ENCODE peak calls at places on chromosomes 11 and 22, in ten cellular contexts. Y is transverse colon, X is suprapubic skin, P is HCT116, O is prostate gland, U is sigmoid colon, I is H1, J is K562, S is upper lobe of left lung, B is esophagus muscularis mucosa. K is an unnamed sample.

GRCh38 chr22:46969961-46970360 is 207.5 kb downstream of the TBC1D22A start:
- DNase-seq in Y (no peak), X (no peak), P (no peak), O (no peak), U (peak; percentile 45), I (no peak), J (no peak), S (no peak), B (no peak), K (no peak)

GRCh38 chr11:57321388-57321995 is 3.3 kb downstream of the TNKS1BP1 start:
- DNase-seq in Y (no peak), X (peak; percentile 79), P (no peak), O (peak; percentile 40), U (peak; percentile 69), I (no peak), J (peak; percentile 51), S (no peak), B (no peak), K (no peak)

GRCh38 chr11:125165664-125166346 is 1.3 kb downstream of the PKNOX2 start:
- DNase-seq in Y (no peak), X (no peak), P (no peak), O (no peak), U (peak; percentile 65), I (no peak), J (no peak), S (no peak), B (no peak), K (no peak)

GRCh38 chr11:102323542-102324261 is 6.4 kb downstream of the BIRC3 start:
- DNase-seq in Y (no peak), X (no peak), P (no peak), O (no peak), U (no peak), I (no peak), J (no peak), S (no peak), B (no peak), K (no peak)

GRCh38 chr11:109668973-109669634 is 247.1 kb downstream of the C11orf87 start:
- DNase-seq in Y (no peak), X (no peak), P (no peak), O (no peak), U (no peak), I (no peak), J (no peak), S (peak; percentile 65), B (no peak), K (no peak)

GRCh38 chr11:108743851-108744250 is 79.0 kb downstream of the DDX10 start:
- DNase-seq in Y (no peak), X (no peak), P (no peak), O (no peak), U (no peak), I (no peak), J (no peak), S (no peak), B (no peak), K (no peak)

GRCh38 chr11:31804439-31805036 is 6.6 kb downstream of the PAX6 start:
- DNase-seq in Y (no peak), X (no peak), P (no peak), O (no peak), U (no peak), I (peak; percentile 74), J (no peak), S (no peak), B (peak; percentile 79), K (no peak)

GRCh38 chr11:10004526-10005113 is 289.4 kb downstream of the SBF2 start:
- DNase-seq in Y (no peak), X (no peak), P (no peak), O (no peak), U (no peak), I (no peak), J (no peak), S (no peak), B (no peak), K (no peak)

DNA sequence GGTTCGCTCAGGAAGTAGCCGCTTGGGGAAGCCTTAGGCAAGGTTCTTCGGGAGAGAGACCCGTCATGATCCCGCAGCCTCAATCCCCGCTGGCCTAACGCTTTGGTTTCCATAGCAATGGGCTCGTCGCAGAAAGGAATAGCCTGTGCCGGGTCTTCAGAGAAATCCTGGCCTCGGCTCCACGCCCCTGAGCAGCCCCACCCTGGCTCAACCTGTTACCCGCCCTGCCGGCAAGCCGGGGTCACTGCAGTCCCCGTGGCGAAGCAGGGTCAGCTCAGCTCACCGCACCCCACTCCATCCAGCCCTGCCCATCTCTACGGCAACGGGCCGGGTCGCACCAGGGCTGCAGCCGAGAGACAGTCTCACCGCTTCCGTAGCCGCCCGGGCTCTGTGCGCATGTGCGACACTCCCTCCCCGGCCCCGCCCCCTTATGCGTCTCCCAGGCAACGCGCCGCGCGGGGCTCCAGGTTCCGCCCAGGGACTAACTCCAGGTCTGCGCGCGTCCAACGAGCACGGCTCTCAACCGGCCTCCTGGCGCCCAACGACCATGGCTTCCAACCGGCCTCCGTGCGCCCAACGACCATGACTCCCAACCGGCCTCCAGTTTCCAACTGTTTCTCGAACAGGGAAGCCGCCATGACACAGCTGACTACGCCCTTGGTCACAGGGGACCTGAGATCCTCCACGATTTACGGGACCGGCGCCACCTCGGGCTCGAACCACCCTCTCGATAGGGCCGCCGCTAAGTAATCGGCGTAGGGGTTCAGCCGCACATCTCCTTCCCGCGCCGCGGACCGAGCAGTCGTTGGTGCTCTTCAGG is at the start of gene DUSP18:
- DNase-seq in Y (peak; percentile 98), X (peak; percentile 96), P (peak; percentile 81), O (peak; percentile 92), U (peak; percentile 96), I (peak; percentile 100), J (peak; percentile 95), S (peak; percentile 97), B (peak; percentile 98), K (peak; percentile 99)
- TF ChIP-seq POLR2AphosphoS5 in Y (peak; percentile 83), X (no peak), P (peak; percentile 88), O (peak; percentile 92), U (peak; percentile 82), I (peak; percentile 65), J (no peak), S (peak; percentile 83), B (peak; percentile 79), K (no peak)

GRCh38 chr22:20118572-20119020 is 1.6 kb upstream of the TRMT2A start:
- DNase-seq in Y (no peak), X (no peak), P (no peak), O (no peak), U (no peak), I (no peak), J (peak; percentile 83), S (no peak), B (no peak), K (no peak)

GRCh38 chr22:20115691-20116375 is at the start of gene RANBP1:
- DNase-seq in Y (no peak), X (no peak), P (no peak), O (no peak), U (no peak), I (no peak), J (peak; percentile 78), S (no peak), B (no peak), K (no peak)

GRCh38 chr22:20117656-20118571 is 888 bp upstream of the TRMT2A start:
- DNase-seq in Y (peak; percentile 30), X (no peak), P (no peak), O (no peak), U (no peak), I (no peak), J (peak; percentile 97), S (no peak), B (no peak), K (peak; percentile 56)

GRCh38 chr22:20116376-20116950 is 559 bp downstream of the RANBP1 start:
- DNase-seq in Y (no peak), X (no peak), P (no peak), O (no peak), U (peak; percentile 73), I (no peak), J (peak; percentile 99), S (no peak), B (no peak), K (no peak)

DNA sequence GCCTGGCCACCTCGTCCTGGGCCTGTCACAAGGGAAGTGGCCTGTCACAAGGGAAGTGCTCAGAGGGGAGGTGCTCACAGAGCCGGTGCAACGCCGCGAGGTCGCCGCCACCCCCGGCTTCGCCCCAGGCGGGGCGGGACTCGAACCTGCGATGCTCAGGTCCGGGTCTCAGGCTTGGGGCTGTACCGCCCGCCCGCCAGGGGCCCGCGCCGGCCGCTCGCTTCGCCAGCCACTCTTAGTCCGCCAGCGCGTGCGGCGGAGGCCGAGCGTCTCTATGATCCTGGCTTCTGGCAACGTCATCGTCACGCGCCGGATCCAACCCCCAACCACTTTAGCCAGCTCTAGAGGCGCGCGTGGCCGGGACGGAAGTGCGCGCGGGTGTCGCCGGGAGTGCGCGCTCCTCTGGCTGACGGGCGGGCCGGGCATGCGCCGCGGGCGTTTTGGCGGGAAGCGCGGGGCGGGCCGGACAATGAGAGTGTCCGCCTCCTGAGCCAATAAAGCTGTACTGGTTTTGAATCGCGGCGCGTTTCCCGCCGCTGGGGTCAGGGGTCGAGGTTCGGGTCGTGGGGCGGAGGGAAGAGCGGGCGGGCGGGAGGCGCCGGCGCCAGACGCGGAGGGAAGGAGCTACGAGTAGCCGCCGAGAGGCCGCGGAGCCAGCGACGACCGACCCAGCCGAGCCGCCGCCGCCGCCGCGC is at the start of gene TRMT2A:
- DNase-seq in Y (peak; percentile 98), X (peak; percentile 99), P (peak; percentile 97), O (peak; percentile 97), U (peak; percentile 99), I (peak; percentile 98), J (peak; percentile 100), S (peak; percentile 97), B (peak; percentile 100), K (peak; percentile 99)
- TF ChIP-seq POLR2A in Y (peak; percentile 66), X (no peak), P (peak; percentile 38), O (peak; percentile 37), U (no peak), I (peak; percentile 44), J (peak; percentile 90), S (peak; percentile 75), B (peak; percentile 30), K (peak; percentile 49)

GRCh38 chr11:33256808-33257159 is 397 bp upstream of the HIPK3 start:
- DNase-seq in Y (no peak), X (no peak), P (no peak), O (no peak), U (no peak), I (no peak), J (no peak), S (no peak), B (no peak), K (no peak)

GRCh38 chr11:33258631-33259184 is 1.5 kb downstream of the HIPK3 start:
- DNase-seq in Y (no peak), X (no peak), P (no peak), O (peak; percentile 53), U (peak; percentile 80), I (no peak), J (no peak), S (no peak), B (no peak), K (no peak)

GRCh38 chr11:33257160-33257896 is at the start of gene HIPK3:
- DNase-seq in Y (peak; percentile 87), X (peak; percentile 93), P (no peak), O (peak; percentile 75), U (peak; percentile 90), I (peak; percentile 85), J (peak; percentile 89), S (peak; percentile 91), B (peak; percentile 93), K (peak; percentile 78)

GRCh38 chr11:33259869-33260268 is 2.7 kb downstream of the HIPK3 start:
- DNase-seq in Y (no peak), X (no peak), P (no peak), O (no peak), U (no peak), I (no peak), J (no peak), S (no peak), B (no peak), K (no peak)

GRCh38 chr11:33257897-33258630 is 883 bp downstream of the HIPK3 start:
- DNase-seq in Y (peak; percentile 84), X (peak; percentile 93), P (peak; percentile 58), O (peak; percentile 85), U (peak; percentile 96), I (peak; percentile 80), J (peak; percentile 73), S (peak; percentile 84), B (peak; percentile 97), K (peak; percentile 38)
- TF ChIP-seq POLR2AphosphoS5 in Y (peak; percentile 87), X (peak; percentile 65), P (peak; percentile 56), O (peak; percentile 50), U (peak; percentile 92), I (peak; percentile 81), J (peak; percentile 61), S (peak; percentile 85), B (peak; percentile 78), K (peak; percentile 82)

DNA sequence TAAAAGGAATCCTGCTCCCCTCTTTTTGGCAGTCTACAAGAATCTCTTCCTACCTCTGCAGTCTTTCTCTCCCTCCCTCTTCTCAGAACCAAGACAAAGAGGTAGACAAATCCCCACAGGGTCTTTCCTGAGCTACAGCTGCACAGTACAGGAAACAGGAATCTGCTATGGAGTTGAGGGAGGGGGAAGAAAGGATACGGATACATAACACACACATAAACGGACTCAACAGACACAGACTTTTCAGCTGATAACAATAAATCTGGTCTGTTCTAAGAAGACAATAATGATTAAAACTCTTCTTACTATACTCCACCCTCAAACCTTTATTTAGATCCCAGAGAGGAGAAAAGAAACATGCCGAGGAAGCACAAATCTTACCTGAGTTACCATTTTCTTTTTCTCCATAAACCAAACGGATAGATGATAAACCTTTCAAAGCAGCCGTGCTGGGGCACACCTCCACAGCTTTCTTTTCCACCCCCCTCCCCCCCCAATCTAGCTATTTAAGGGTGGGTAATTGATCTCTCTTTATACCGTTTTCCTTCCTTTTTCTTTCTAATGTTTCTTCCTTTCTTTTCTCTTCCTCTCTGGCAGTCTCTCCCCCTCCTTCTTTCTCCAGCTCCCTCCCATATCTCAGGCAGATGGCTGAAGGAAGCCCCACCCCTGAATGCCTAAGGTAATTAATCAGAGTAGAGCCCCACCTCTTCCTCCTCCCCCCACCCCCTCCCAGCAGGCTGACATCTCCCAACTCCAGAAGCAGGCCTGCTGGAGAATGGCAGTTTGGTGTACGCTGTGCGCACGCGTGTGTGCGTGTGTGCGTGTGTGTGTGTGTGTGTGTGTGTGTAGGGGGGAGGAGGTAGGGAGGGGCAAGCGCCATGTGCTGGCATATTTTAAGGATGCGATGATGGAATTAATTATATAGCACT is 122.4 kb downstream of the APOL5 start:
- DNase-seq in Y (peak; percentile 86), X (peak; percentile 90), P (peak; percentile 95), O (peak; percentile 82), U (peak; percentile 94), I (peak; percentile 71), J (peak; percentile 86), S (peak; percentile 84), B (peak; percentile 98), K (no peak)
- TF ChIP-seq POLR2A in Y (peak; percentile 77), X (no peak), P (no peak), O (peak; percentile 39), U (no peak), I (no peak), J (no peak), S (peak; percentile 34), B (no peak), K (no peak)